ENCODE peak calls at places on chromosome 12, in ten cellular contexts. One of them, this sample, is unnamed.

GRCh38 chr12:89775336-89776005 is 66.8 kb upstream of the ATP2B1 start:
- DNase-seq in GM23338: no peak
- DNase-seq in kidney glomerular epithelial cell: peak
- DNase-seq in iris pigment epithelial cell: no peak
- DNase-seq in activated CD4-positive, alpha-beta T cell treated with anti-CD3 and anti-CD28 coated beads for 4 hours: no peak
- DNase-seq in stimulated activated CD8-positive, alpha-beta memory T cell treated with anti-CD3 and anti-CD28 coated beads, Interleukin-2, amount 100 ng/mL, for 48 hours: no peak
- DNase-seq in stimulated activated CD4-positive, alpha-beta T cell treated with anti-CD3 and anti-CD28 coated beads, Interleukin-2, amount 100 ng/mL, for 4 hours: no peak
- DNase-seq in left colon: no peak
- DNase-seq in occipital lobe: no peak
- DNase-seq in fibroblast of lung: peak
- DNase-seq in this sample: no peak

GRCh38 chr12:78209851-78210493 is 379.3 kb downstream of the NAV3 start:
- DNase-seq in GM23338: no peak
- DNase-seq in kidney glomerular epithelial cell: no peak
- DNase-seq in iris pigment epithelial cell: no peak
- DNase-seq in activated CD4-positive, alpha-beta T cell treated with anti-CD3 and anti-CD28 coated beads for 4 hours: no peak
- DNase-seq in stimulated activated CD8-positive, alpha-beta memory T cell treated with anti-CD3 and anti-CD28 coated beads, Interleukin-2, amount 100 ng/mL, for 48 hours: no peak
- DNase-seq in stimulated activated CD4-positive, alpha-beta T cell treated with anti-CD3 and anti-CD28 coated beads, Interleukin-2, amount 100 ng/mL, for 4 hours: no peak
- DNase-seq in left colon: no peak
- DNase-seq in occipital lobe: peak
- DNase-seq in fibroblast of lung: peak
- DNase-seq in this sample: no peak

GRCh38 chr12:63420206-63420644 is 248.1 kb downstream of the DPY19L2 start:
- DNase-seq in GM23338: peak
- DNase-seq in kidney glomerular epithelial cell: peak
- DNase-seq in iris pigment epithelial cell: peak
- DNase-seq in activated CD4-positive, alpha-beta T cell treated with anti-CD3 and anti-CD28 coated beads for 4 hours: peak
- DNase-seq in stimulated activated CD8-positive, alpha-beta memory T cell treated with anti-CD3 and anti-CD28 coated beads, Interleukin-2, amount 100 ng/mL, for 48 hours: peak
- DNase-seq in stimulated activated CD4-positive, alpha-beta T cell treated with anti-CD3 and anti-CD28 coated beads, Interleukin-2, amount 100 ng/mL, for 4 hours: no peak
- DNase-seq in left colon: no peak
- DNase-seq in occipital lobe: no peak
- DNase-seq in fibroblast of lung: peak
- DNase-seq in this sample: peak

GRCh38 chr12:128961957-128962356 is 108.7 kb downstream of the GLT1D1 start:
- DNase-seq in GM23338: no peak
- DNase-seq in kidney glomerular epithelial cell: no peak
- DNase-seq in iris pigment epithelial cell: no peak
- DNase-seq in activated CD4-positive, alpha-beta T cell treated with anti-CD3 and anti-CD28 coated beads for 4 hours: no peak
- DNase-seq in stimulated activated CD8-positive, alpha-beta memory T cell treated with anti-CD3 and anti-CD28 coated beads, Interleukin-2, amount 100 ng/mL, for 48 hours: no peak
- DNase-seq in stimulated activated CD4-positive, alpha-beta T cell treated with anti-CD3 and anti-CD28 coated beads, Interleukin-2, amount 100 ng/mL, for 4 hours: no peak
- DNase-seq in left colon: no peak
- DNase-seq in occipital lobe: no peak
- DNase-seq in fibroblast of lung: no peak
- DNase-seq in this sample: no peak

GRCh38 chr12:47082963-47083621 is 3.3 kb upstream of the AMIGO2 start:
- DNase-seq in GM23338: no peak
- DNase-seq in kidney glomerular epithelial cell: peak
- DNase-seq in iris pigment epithelial cell: peak
- DNase-seq in activated CD4-positive, alpha-beta T cell treated with anti-CD3 and anti-CD28 coated beads for 4 hours: no peak
- DNase-seq in stimulated activated CD8-positive, alpha-beta memory T cell treated with anti-CD3 and anti-CD28 coated beads, Interleukin-2, amount 100 ng/mL, for 48 hours: no peak
- DNase-seq in stimulated activated CD4-positive, alpha-beta T cell treated with anti-CD3 and anti-CD28 coated beads, Interleukin-2, amount 100 ng/mL, for 4 hours: no peak
- DNase-seq in left colon: no peak
- DNase-seq in occipital lobe: no peak
- DNase-seq in fibroblast of lung: peak
- DNase-seq in this sample: peak

GRCh38 chr12:59651230-59651920 is 55.5 kb downstream of the SLC16A7 start:
- DNase-seq in GM23338: no peak
- DNase-seq in kidney glomerular epithelial cell: peak
- DNase-seq in iris pigment epithelial cell: peak
- DNase-seq in activated CD4-positive, alpha-beta T cell treated with anti-CD3 and anti-CD28 coated beads for 4 hours: no peak
- DNase-seq in stimulated activated CD8-positive, alpha-beta memory T cell treated with anti-CD3 and anti-CD28 coated beads, Interleukin-2, amount 100 ng/mL, for 48 hours: no peak
- DNase-seq in stimulated activated CD4-positive, alpha-beta T cell treated with anti-CD3 and anti-CD28 coated beads, Interleukin-2, amount 100 ng/mL, for 4 hours: no peak
- DNase-seq in left colon: no peak
- DNase-seq in occipital lobe: no peak
- DNase-seq in fibroblast of lung: peak
- DNase-seq in this sample: peak

GRCh38 chr12:28027328-28027727 is 54.8 kb upstream of the PTHLH start:
- DNase-seq in GM23338: no peak
- DNase-seq in kidney glomerular epithelial cell: no peak
- DNase-seq in iris pigment epithelial cell: no peak
- DNase-seq in activated CD4-positive, alpha-beta T cell treated with anti-CD3 and anti-CD28 coated beads for 4 hours: no peak
- DNase-seq in stimulated activated CD8-positive, alpha-beta memory T cell treated with anti-CD3 and anti-CD28 coated beads, Interleukin-2, amount 100 ng/mL, for 48 hours: no peak
- DNase-seq in stimulated activated CD4-positive, alpha-beta T cell treated with anti-CD3 and anti-CD28 coated beads, Interleukin-2, amount 100 ng/mL, for 4 hours: no peak
- DNase-seq in left colon: no peak
- DNase-seq in occipital lobe: no peak
- DNase-seq in fibroblast of lung: peak
- DNase-seq in this sample: no peak

GRCh38 chr12:130987151-130987931 is 33.6 kb downstream of the ADGRD1 start:
- DNase-seq in GM23338: no peak
- DNase-seq in kidney glomerular epithelial cell: no peak
- DNase-seq in iris pigment epithelial cell: no peak
- DNase-seq in activated CD4-positive, alpha-beta T cell treated with anti-CD3 and anti-CD28 coated beads for 4 hours: no peak
- DNase-seq in stimulated activated CD8-positive, alpha-beta memory T cell treated with anti-CD3 and anti-CD28 coated beads, Interleukin-2, amount 100 ng/mL, for 48 hours: no peak
- DNase-seq in stimulated activated CD4-positive, alpha-beta T cell treated with anti-CD3 and anti-CD28 coated beads, Interleukin-2, amount 100 ng/mL, for 4 hours: no peak
- DNase-seq in left colon: no peak
- DNase-seq in occipital lobe: no peak
- DNase-seq in fibroblast of lung: no peak
- DNase-seq in this sample: no peak

GRCh38 chr12:94615284-94616216 is 34.8 kb downstream of the TMCC3 start:
- DNase-seq in GM23338: no peak
- DNase-seq in kidney glomerular epithelial cell: peak
- DNase-seq in iris pigment epithelial cell: peak
- DNase-seq in activated CD4-positive, alpha-beta T cell treated with anti-CD3 and anti-CD28 coated beads for 4 hours: no peak
- DNase-seq in stimulated activated CD8-positive, alpha-beta memory T cell treated with anti-CD3 and anti-CD28 coated beads, Interleukin-2, amount 100 ng/mL, for 48 hours: no peak
- DNase-seq in stimulated activated CD4-positive, alpha-beta T cell treated with anti-CD3 and anti-CD28 coated beads, Interleukin-2, amount 100 ng/mL, for 4 hours: no peak
- DNase-seq in left colon: peak
- DNase-seq in occipital lobe: no peak
- DNase-seq in fibroblast of lung: peak
- DNase-seq in this sample: peak